ENCODE peak calls at places on chromosome 14, in five cellular contexts. E is MCF 10A; S is activated CD4-positive, alpha-beta memory T cell treated with anti-CD3 and anti-CD28 coated beads, Interleukin-2, amount 10 ng/mL, durations not matched to agents 7 days and 5 days; N is cardiac muscle cell; R is GM23338. D is an unnamed sample.

GRCh38 chr14:23984891-23985607 is 3.7 kb upstream of the DHRS4L2 start:
- DNase-seq in E (peak; percentile 87), S (no peak), N (peak; percentile 97), R (no peak), D (no peak)

GRCh38 chr14:33728010-33728498 is 222.8 kb downstream of the EGLN3 start:
- DNase-seq in E (peak; percentile 0), S (no peak), N (no peak), R (no peak), D (peak; percentile 40)

GRCh38 chr14:72948481-72949138 is 22.3 kb downstream of the DCAF4 start:
- DNase-seq in E (peak; percentile 62), S (peak; percentile 75), N (peak; percentile 75), R (peak; percentile 78), D (peak; percentile 80)

GRCh38 chr14:53836546-53836945 is 120.1 kb downstream of the BMP4 start:
- DNase-seq in E (no peak), S (no peak), N (no peak), R (no peak), D (no peak)

GRCh38 chr14:91241848-91242247 is 2.7 kb downstream of the GPR68 start:
- DNase-seq in E (no peak), S (peak; percentile 56), N (no peak), R (no peak), D (no peak)

GRCh38 chr14:69582207-69582606 is 7.5 kb upstream of the CCDC177 start:
- DNase-seq in E (peak; percentile 47), S (no peak), N (peak; percentile 29), R (no peak), D (no peak)

GRCh38 chr14:94291906-94292525 is 1.1 kb downstream of the SERPINA10 start:
- DNase-seq in E (no peak), S (no peak), N (no peak), R (no peak), D (no peak)

GRCh38 chr14:91219505-91220389 is 24.8 kb downstream of the GPR68 start:
- DNase-seq in E (no peak), S (no peak), N (no peak), R (no peak), D (peak; percentile 19)

GRCh38 chr14:76262591-76262990 is 110.9 kb downstream of the GPATCH2L start:
- DNase-seq in E (no peak), S (no peak), N (no peak), R (no peak), D (no peak)

GRCh38 chr14:35133542-35134328 is 11.4 kb downstream of the PRORP start:
- DNase-seq in E (peak; percentile 14), S (no peak), N (no peak), R (no peak), D (peak; percentile 60)